ENCODE peak calls at places on chromosomes 5 and 9, in nine cellular contexts. One of them, this sample, is unnamed.

GRCh38 chr9:92507005-92507404 is 24.7 kb upstream of the ASPN start:
- DNase-seq in caudate nucleus: no peak
- DNase-seq in GM03348: no peak
- DNase-seq in activated naive CD8-positive, alpha-beta T cell treated with anti-CD3 and anti-CD28 coated beads, Interleukin-2, amount 50 U/mL, for 24 hours: no peak
- DNase-seq in epithelial cell of esophagus: no peak
- DNase-seq in GM13977: no peak
- DNase-seq in NCI-H1105 treated with DMSO at 0.1 percent for 48 hours: no peak
- DNase-seq in progenitor cell of endocrine pancreas: no peak
- DNase-seq in ELR: no peak
- DNase-seq in this sample: no peak

GRCh38 chr5:162393555-162393954 is 326.0 kb downstream of the GABRG2 start:
- DNase-seq in NCI-H1105 treated with DMSO at 0.1 percent for 48 hours: no peak
- DNase-seq in ELR: no peak
- DNase-seq in progenitor cell of endocrine pancreas: no peak
- DNase-seq in GM03348: no peak
- DNase-seq in epithelial cell of esophagus: no peak
- DNase-seq in GM13977: no peak
- DNase-seq in activated naive CD8-positive, alpha-beta T cell treated with anti-CD3 and anti-CD28 coated beads, Interleukin-2, amount 50 U/mL, for 24 hours: no peak
- DNase-seq in caudate nucleus: no peak
- DNase-seq in this sample: no peak

GRCh38 chr5:68848086-68848485 is 245.7 kb upstream of the SLC30A5 start:
- DNase-seq in GM03348: no peak
- DNase-seq in progenitor cell of endocrine pancreas: no peak
- DNase-seq in NCI-H1105 treated with DMSO at 0.1 percent for 48 hours: no peak
- DNase-seq in activated naive CD8-positive, alpha-beta T cell treated with anti-CD3 and anti-CD28 coated beads, Interleukin-2, amount 50 U/mL, for 24 hours: no peak
- DNase-seq in epithelial cell of esophagus: peak; percentile 59
- DNase-seq in ELR: peak; percentile 62
- DNase-seq in GM13977: no peak
- DNase-seq in caudate nucleus: no peak
- DNase-seq in this sample: no peak

GRCh38 chr9:32738501-32739172 is 44.7 kb upstream of the TMEM215 start:
- DNase-seq in progenitor cell of endocrine pancreas: no peak
- DNase-seq in epithelial cell of esophagus: peak; percentile 93
- DNase-seq in caudate nucleus: no peak
- DNase-seq in activated naive CD8-positive, alpha-beta T cell treated with anti-CD3 and anti-CD28 coated beads, Interleukin-2, amount 50 U/mL, for 24 hours: no peak
- DNase-seq in NCI-H1105 treated with DMSO at 0.1 percent for 48 hours: no peak
- DNase-seq in GM03348: no peak
- DNase-seq in ELR: peak; percentile 36
- DNase-seq in GM13977: no peak
- DNase-seq in this sample: no peak

GRCh38 chr9:83280259-83280658 is 217.3 kb upstream of the RASEF start:
- DNase-seq in epithelial cell of esophagus: peak; percentile 49
- DNase-seq in caudate nucleus: no peak
- DNase-seq in activated naive CD8-positive, alpha-beta T cell treated with anti-CD3 and anti-CD28 coated beads, Interleukin-2, amount 50 U/mL, for 24 hours: no peak
- DNase-seq in GM03348: no peak
- DNase-seq in GM13977: no peak
- DNase-seq in ELR: peak; percentile 58
- DNase-seq in progenitor cell of endocrine pancreas: no peak
- DNase-seq in NCI-H1105 treated with DMSO at 0.1 percent for 48 hours: no peak
- DNase-seq in this sample: no peak

GRCh38 chr9:115172105-115172504 is 54.1 kb upstream of the TNC start:
- DNase-seq in progenitor cell of endocrine pancreas: no peak
- DNase-seq in ELR: no peak
- DNase-seq in GM03348: no peak
- DNase-seq in epithelial cell of esophagus: no peak
- DNase-seq in activated naive CD8-positive, alpha-beta T cell treated with anti-CD3 and anti-CD28 coated beads, Interleukin-2, amount 50 U/mL, for 24 hours: no peak
- DNase-seq in NCI-H1105 treated with DMSO at 0.1 percent for 48 hours: no peak
- DNase-seq in GM13977: no peak
- DNase-seq in caudate nucleus: no peak
- DNase-seq in this sample: no peak

GRCh38 chr9:133935328-133936040 is 56.6 kb downstream of the VAV2 start:
- DNase-seq in caudate nucleus: no peak
- DNase-seq in GM13977: no peak
- DNase-seq in ELR: no peak
- DNase-seq in progenitor cell of endocrine pancreas: no peak
- DNase-seq in GM03348: no peak
- DNase-seq in activated naive CD8-positive, alpha-beta T cell treated with anti-CD3 and anti-CD28 coated beads, Interleukin-2, amount 50 U/mL, for 24 hours: no peak
- DNase-seq in NCI-H1105 treated with DMSO at 0.1 percent for 48 hours: no peak
- DNase-seq in epithelial cell of esophagus: no peak
- DNase-seq in this sample: no peak

GRCh38 chr9:8364021-8364782 is 564.6 kb upstream of the DMAC1 start:
- DNase-seq in epithelial cell of esophagus: no peak
- DNase-seq in ELR: no peak
- DNase-seq in progenitor cell of endocrine pancreas: no peak
- DNase-seq in caudate nucleus: peak; percentile 4
- DNase-seq in activated naive CD8-positive, alpha-beta T cell treated with anti-CD3 and anti-CD28 coated beads, Interleukin-2, amount 50 U/mL, for 24 hours: no peak
- DNase-seq in NCI-H1105 treated with DMSO at 0.1 percent for 48 hours: no peak
- DNase-seq in GM03348: no peak
- DNase-seq in GM13977: no peak
- DNase-seq in this sample: no peak

GRCh38 chr9:75064307-75065025 is 23.5 kb downstream of the NMRK1 start:
- DNase-seq in activated naive CD8-positive, alpha-beta T cell treated with anti-CD3 and anti-CD28 coated beads, Interleukin-2, amount 50 U/mL, for 24 hours: no peak
- DNase-seq in NCI-H1105 treated with DMSO at 0.1 percent for 48 hours: no peak
- DNase-seq in epithelial cell of esophagus: peak; percentile 36
- DNase-seq in ELR: peak; percentile 47
- DNase-seq in progenitor cell of endocrine pancreas: no peak
- DNase-seq in caudate nucleus: no peak
- DNase-seq in GM03348: peak; percentile 76
- DNase-seq in GM13977: no peak
- DNase-seq in this sample: no peak

GRCh38 chr5:180631549-180632392 is 17.6 kb downstream of the FLT4 start:
- DNase-seq in progenitor cell of endocrine pancreas: no peak
- DNase-seq in NCI-H1105 treated with DMSO at 0.1 percent for 48 hours: peak; percentile 76
- DNase-seq in activated naive CD8-positive, alpha-beta T cell treated with anti-CD3 and anti-CD28 coated beads, Interleukin-2, amount 50 U/mL, for 24 hours: no peak
- DNase-seq in GM03348: no peak
- DNase-seq in GM13977: no peak
- DNase-seq in caudate nucleus: no peak
- DNase-seq in epithelial cell of esophagus: no peak
- DNase-seq in ELR: no peak
- DNase-seq in this sample: no peak

GRCh38 chr9:136080716-136081112 is 14.4 kb downstream of the NACC2 start:
- DNase-seq in GM03348: no peak
- DNase-seq in NCI-H1105 treated with DMSO at 0.1 percent for 48 hours: no peak
- DNase-seq in ELR: no peak
- DNase-seq in activated naive CD8-positive, alpha-beta T cell treated with anti-CD3 and anti-CD28 coated beads, Interleukin-2, amount 50 U/mL, for 24 hours: no peak
- DNase-seq in epithelial cell of esophagus: no peak
- DNase-seq in caudate nucleus: no peak
- DNase-seq in progenitor cell of endocrine pancreas: no peak
- DNase-seq in GM13977: no peak
- DNase-seq in this sample: no peak

GRCh38 chr5:151068571-151069197 is 12.2 kb downstream of the TNIP1 start:
- DNase-seq in progenitor cell of endocrine pancreas: no peak
- DNase-seq in epithelial cell of esophagus: no peak
- DNase-seq in caudate nucleus: no peak
- DNase-seq in activated naive CD8-positive, alpha-beta T cell treated with anti-CD3 and anti-CD28 coated beads, Interleukin-2, amount 50 U/mL, for 24 hours: peak; percentile 77
- DNase-seq in GM03348: peak; percentile 34
- DNase-seq in GM13977: no peak
- DNase-seq in NCI-H1105 treated with DMSO at 0.1 percent for 48 hours: no peak
- DNase-seq in ELR: no peak
- DNase-seq in this sample: peak; percentile 72

GRCh38 chr9:33446507-33447403 is 638 bp downstream of the AQP3 start:
- DNase-seq in activated naive CD8-positive, alpha-beta T cell treated with anti-CD3 and anti-CD28 coated beads, Interleukin-2, amount 50 U/mL, for 24 hours: peak; percentile 60
- DNase-seq in GM13977: peak; percentile 87
- DNase-seq in progenitor cell of endocrine pancreas: no peak
- DNase-seq in epithelial cell of esophagus: peak; percentile 70
- DNase-seq in ELR: peak; percentile 67
- DNase-seq in NCI-H1105 treated with DMSO at 0.1 percent for 48 hours: peak; percentile 27
- DNase-seq in GM03348: peak; percentile 79
- DNase-seq in caudate nucleus: no peak
- DNase-seq in this sample: peak; percentile 61